ENCODE peak calls at places on chromosomes 5 and 9, in six cellular contexts. M is IMR-90; S is thyroid gland; H is aorta; J is lung; Y is activated naive CD8-positive, alpha-beta T cell treated with anti-CD3 and anti-CD28 coated beads for 36 hours. I is an unnamed sample.

GRCh38 chr5:80481019-80481893 is 6.6 kb upstream of the FAM151B start:
- DNase-seq in J (peak), M (peak), S (peak), H (no peak), Y (peak), I (no peak)

GRCh38 chr5:68055686-68056085 is 159.9 kb upstream of the PIK3R1 start:
- DNase-seq in J (no peak), S (no peak), Y (no peak), M (no peak), H (no peak), I (no peak)

GRCh38 chr5:31827862-31828261 is 188.9 kb downstream of the PDZD2 start:
- DNase-seq in S (no peak), H (no peak), M (peak), J (no peak), Y (no peak), I (no peak)

GRCh38 chr5:171102877-171103610 is 206.0 kb upstream of the TLX3 start:
- DNase-seq in H (no peak), S (no peak), Y (no peak), M (peak), J (no peak), I (no peak)

GRCh38 chr5:78920604-78921003 is 64.5 kb downstream of the ARSB start:
- DNase-seq in H (no peak), Y (no peak), S (peak), M (peak), J (no peak), I (no peak)

GRCh38 chr9:114503009-114503408 is 2.3 kb downstream of the WHRN start:
- DNase-seq in Y (no peak), M (no peak), S (peak), J (no peak), H (no peak), I (no peak)

GRCh38 chr9:29555452-29555851 is 1982.2 kb upstream of the C9orf72 start:
- DNase-seq in H (no peak), Y (no peak), J (no peak), M (no peak), S (no peak), I (no peak)

GRCh38 chr9:86754581-86754980 is 192.7 kb downstream of the GAS1 start:
- DNase-seq in M (no peak), J (no peak), H (no peak), S (no peak), Y (no peak), I (no peak)

GRCh38 chr9:129587487-129588262 is 33.2 kb downstream of the C9orf50 start:
- DNase-seq in M (peak), Y (no peak), S (no peak), J (no peak), H (no peak), I (no peak)

GRCh38 chr5:169867347-169867746 is 112.9 kb downstream of the INSYN2B start:
- DNase-seq in M (no peak), H (no peak), S (no peak), J (no peak), Y (no peak), I (no peak)

GRCh38 chr5:114830114-114830513 is 339.6 kb downstream of the TRIM36 start:
- DNase-seq in Y (no peak), S (no peak), H (no peak), M (no peak), J (no peak), I (no peak)

GRCh38 chr5:178119915-178120660 is 6.8 kb downstream of the N4BP3 start:
- DNase-seq in Y (no peak), H (no peak), S (no peak), M (no peak), J (no peak), I (no peak)

GRCh38 chr5:587403-587802 is 24.7 kb upstream of the CEP72 start:
- DNase-seq in J (no peak), S (no peak), H (no peak), Y (no peak), M (no peak), I (no peak)

GRCh38 chr9:131810351-131811170 is 70.7 kb upstream of the RAPGEF1 start:
- DNase-seq in S (peak), M (no peak), Y (no peak), J (no peak), H (no peak), I (no peak)

GRCh38 chr9:121721770-121722169 is 70.3 kb downstream of the DAB2IP start:
- DNase-seq in Y (no peak), H (no peak), J (no peak), S (no peak), M (peak), I (no peak)

GRCh38 chr9:78115073-78115472 is 83.5 kb upstream of the GNAQ start:
- DNase-seq in S (no peak), J (no peak), Y (no peak), M (no peak), H (no peak), I (no peak)

GRCh38 chr5:80656425-80656824 is 1.6 kb upstream of the DHFR start:
- DNase-seq in J (no peak), S (no peak), Y (no peak), H (no peak), M (peak), I (no peak)

GRCh38 chr5:40853632-40854192 is 12.5 kb downstream of the CARD6 start:
- DNase-seq in H (no peak), M (no peak), Y (no peak), J (no peak), S (peak), I (no peak)

GRCh38 chr9:126708178-126708577 is 94.5 kb downstream of the LMX1B start:
- DNase-seq in J (peak), Y (no peak), M (no peak), H (peak), S (no peak), I (no peak)

I was measured in T-helper 9 cell.